ENCODE peak calls at places on chromosomes 7 and 10, in ten cellular contexts. C is H1, E is esophagus squamous epithelium, D is IMR-90, Q is heart left ventricle, G is Peyer's patch, R is HCT116, V is transverse colon, B is spleen, Z is tibial nerve. N is an unnamed sample. For H3K9me3, the result is how much of the 10 kb centered on the place peaks cover.

GRCh38 chr7:112781110-112781509 is 9.1 kb downstream of the TMEM168 start:
- DNase-seq in C (no peak), E (no peak), D (no peak), Q (no peak), G (no peak), R (no peak), V (no peak), B (no peak), Z (no peak), N (no peak)

GRCh38 chr7:84637568-84638338 is 443.2 kb upstream of the SEMA3A start:
- DNase-seq in C (no peak), E (no peak), D (peak), Q (no peak), G (no peak), R (no peak), V (no peak), B (peak), Z (no peak), N (no peak)

GRCh38 chr7:107109955-107110354 is 58.8 kb upstream of the HBP1 start:
- DNase-seq in C (no peak), E (no peak), D (no peak), Q (no peak), G (no peak), R (no peak), V (no peak), B (no peak), Z (no peak), N (no peak)

GRCh38 chr7:148567524-148567923 is 23.0 kb upstream of the C7orf33 start:
- DNase-seq in C (no peak), E (no peak), D (no peak), Q (no peak), G (no peak), R (no peak), V (no peak), B (no peak), Z (no peak), N (no peak)

GRCh38 chr10:128734161-128734560 is 607.9 kb upstream of the MKI67 start:
- DNase-seq in C (no peak), E (no peak), D (no peak), Q (no peak), G (no peak), R (no peak), V (no peak), B (no peak), Z (no peak), N (no peak)

GRCh38 chr7:55887786-55888185 is 530 bp downstream of the ZNF713 start:
- DNase-seq in C (no peak), E (no peak), D (no peak), Q (no peak), G (no peak), R (no peak), V (no peak), B (no peak), Z (no peak), N (no peak)

GRCh38 chr10:67612577-67613537 is 83.1 kb downstream of the CTNNA3 start:
- DNase-seq in C (no peak), E (no peak), D (peak), Q (no peak), G (no peak), R (no peak), V (no peak), B (no peak), Z (no peak), N (no peak)

GRCh38 chr7:51226042-51226755 is 90.4 kb downstream of the COBL start:
- DNase-seq in C (peak), E (no peak), D (no peak), Q (no peak), G (no peak), R (no peak), V (no peak), B (no peak), Z (no peak), N (no peak)

GRCh38 chr10:100972115-100972903 is 3.0 kb downstream of the SEMA4G start:
- DNase-seq in C (no peak), E (no peak), D (no peak), Q (no peak), G (peak), R (no peak), V (no peak), B (peak), Z (no peak), N (no peak)

GRCh38 chr7:100137851-100138760 is 10.6 kb upstream of the LAMTOR4 start:
- DNase-seq in C (no peak), E (no peak), D (no peak), Q (no peak), G (no peak), R (no peak), V (no peak), B (peak), Z (no peak), N (no peak)

GRCh38 chr10:1345368-1345767 is 289.2 kb downstream of the WDR37 start:
- DNase-seq in C (no peak), E (no peak), D (no peak), Q (no peak), G (no peak), R (no peak), V (no peak), B (no peak), Z (no peak), N (no peak)

GRCh38 chr7:144818516-144818915 is 17.3 kb downstream of the TPK1 start:
- DNase-seq in C (no peak), E (no peak), D (no peak), Q (no peak), G (peak), R (no peak), V (no peak), B (no peak), Z (no peak), N (no peak)

GRCh38 chr7:156059374-156059773 is 247.1 kb upstream of the SHH start:
- DNase-seq in C (no peak), E (no peak), D (no peak), Q (no peak), G (no peak), R (no peak), V (no peak), B (no peak), Z (no peak), N (no peak)

GRCh38 chr10:45371555-45371954 is 2.5 kb upstream of the ALOX5 start:
- DNase-seq in C (no peak), E (no peak), D (no peak), Q (no peak), G (no peak), R (no peak), V (no peak), B (no peak), Z (no peak), N (no peak)

GRCh38 chr7:129665013-129665401 is 53.5 kb downstream of the NRF1 start:
- DNase-seq in C (peak), E (no peak), D (peak), Q (no peak), G (no peak), R (peak), V (no peak), B (no peak), Z (no peak), N (no peak)

GRCh38 chr10:61701055-61701705 is 38.5 kb downstream of the CABCOCO1 start:
- DNase-seq in C (no peak), E (no peak), D (peak), Q (no peak), G (no peak), R (no peak), V (no peak), B (no peak), Z (no peak), N (no peak)

GRCh38 chr7:29858080-29858951 is 52.0 kb downstream of the WIPF3 start:
- DNase-seq in C (no peak), E (no peak), D (no peak), Q (no peak), G (no peak), R (no peak), V (no peak), B (no peak), Z (no peak), N (no peak)

GRCh38 chr10:4532467-4532866 is 293.5 kb upstream of the AKR1E2 start:
- DNase-seq in C (no peak), E (no peak), D (peak), Q (no peak), G (no peak), R (no peak), V (no peak), B (no peak), Z (no peak), N (no peak)

GRCh38 chr7:135930565-135931423 is 46.4 kb downstream of the MTPN start:
- DNase-seq in C (no peak), E (no peak), D (peak), Q (no peak), G (no peak), R (no peak), V (no peak), B (no peak), Z (no peak), N (no peak)

GRCh38 chr10:128895473-128895872 is 571.6 kb upstream of the MGMT start:
- DNase-seq in C (no peak), E (no peak), D (no peak), Q (no peak), G (no peak), R (no peak), V (no peak), B (no peak), Z (no peak), N (no peak)

GRCh38 chr7:155587486-155587885 is 41.1 kb upstream of the CNPY1 start:
- DNase-seq in C (no peak), E (no peak), D (no peak), Q (no peak), G (no peak), R (no peak), V (no peak), B (peak), Z (no peak), N (no peak)

GRCh38 chr7:140594131-140594691 is 46.4 kb downstream of the DENND2A start:
- DNase-seq in C (no peak), E (no peak), D (no peak), Q (peak), G (no peak), R (no peak), V (no peak), B (peak), Z (no peak), N (no peak)

GRCh38 chr7:149431486-149432120 is 29.3 kb downstream of the ZNF777 start:
- DNase-seq in C (no peak), E (no peak), D (no peak), Q (no peak), G (no peak), R (no peak), V (no peak), B (no peak), Z (no peak), N (no peak)

GRCh38 chr7:28409716-28410627 is 2.3 kb upstream of the CREB5 start:
- DNase-seq in C (peak), E (no peak), D (peak), Q (peak), G (no peak), R (no peak), V (peak), B (peak), Z (peak), N (no peak)

GRCh38 chr7:68421712-68422111 is 1176.6 kb upstream of the AUTS2 start:
- DNase-seq in C (no peak), E (no peak), D (no peak), Q (no peak), G (no peak), R (no peak), V (no peak), B (no peak), Z (no peak), N (no peak)

GRCh38 chr7:17599733-17600685 is 301.6 kb downstream of the AHR start:
- DNase-seq in C (no peak), E (no peak), D (peak), Q (no peak), G (no peak), R (no peak), V (no peak), B (no peak), Z (peak), N (no peak)

GRCh38 chr7:135342887-135343286 is 109.2 kb downstream of the STRA8 start:
- DNase-seq in C (no peak), E (no peak), D (peak), Q (peak), G (no peak), R (no peak), V (no peak), B (no peak), Z (no peak), N (no peak)

GRCh38 chr10:117005454-117006055 is 568 bp upstream of the SHTN1 start:
- DNase-seq in C (peak), E (no peak), D (no peak), Q (no peak), G (no peak), R (peak), V (peak), B (no peak), Z (no peak), N (no peak)

GRCh38 chr10:77290528-77291155 is 347.0 kb downstream of the KCNMA1 start:
- DNase-seq in C (no peak), E (no peak), D (peak), Q (no peak), G (no peak), R (no peak), V (no peak), B (no peak), Z (no peak), N (no peak)

GRCh38 chr10:4509405-4509804 is 316.6 kb upstream of the AKR1E2 start:
- DNase-seq in C (no peak), E (no peak), D (no peak), Q (no peak), G (no peak), R (no peak), V (no peak), B (no peak), Z (no peak), N (no peak)

GRCh38 chr10:79129361-79129997 is 60.7 kb downstream of the ZMIZ1 start:
- DNase-seq in C (peak), E (no peak), D (peak), Q (no peak), G (no peak), R (no peak), V (no peak), B (no peak), Z (no peak), N (no peak)

DNA sequence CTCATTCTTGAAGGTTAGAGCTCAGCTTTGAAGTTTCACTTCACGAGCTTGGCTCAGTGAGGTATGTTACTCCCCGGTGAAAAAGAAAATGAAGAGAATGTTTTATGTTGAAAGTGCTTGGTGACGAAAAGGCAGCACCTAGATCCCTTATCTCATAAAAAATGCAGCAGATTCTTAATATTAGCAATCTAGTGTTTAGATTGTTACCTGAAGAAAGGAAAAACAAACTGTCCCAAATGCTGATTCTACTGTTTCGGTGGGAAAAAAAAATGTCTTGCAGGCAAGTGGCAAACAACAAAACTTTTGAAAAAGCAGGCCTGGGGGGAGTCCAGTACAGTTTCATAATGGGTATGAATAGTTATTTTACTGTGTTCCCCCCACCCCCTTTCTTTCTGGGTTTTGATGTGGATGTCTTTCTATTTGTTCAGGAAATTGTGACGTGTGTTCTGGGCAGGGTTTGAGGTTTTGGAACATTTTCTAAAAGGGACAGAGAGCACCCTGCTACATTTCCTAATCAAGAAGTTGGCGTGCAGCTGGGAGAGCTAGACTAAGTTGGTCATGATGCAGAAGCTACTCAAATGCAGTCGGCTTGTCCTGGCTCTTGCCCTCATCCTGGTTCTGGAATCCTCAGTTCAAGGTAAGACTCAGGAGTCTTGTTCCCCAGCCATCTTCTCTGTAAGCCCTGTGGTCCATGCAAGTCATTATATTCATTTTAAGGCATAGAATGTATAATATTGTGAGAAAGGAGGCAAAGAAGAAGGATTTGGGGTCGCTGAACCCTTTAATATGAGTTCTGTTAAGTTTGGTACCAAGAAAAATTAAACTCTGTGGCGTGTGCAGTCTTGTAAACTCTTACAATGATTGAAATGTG is at the start of gene SRGN:
- DNase-seq in C (no peak), E (peak), D (peak), Q (peak), G (peak), R (no peak), V (peak), B (peak), Z (peak), N (no peak)
- H3K27ac ChIP-seq in C (no peak), E (peak), D (no peak), Q (peak), G (peak), R (no peak), V (peak), B (peak), Z (peak), N (peak)

GRCh38 chr7:2022737-2023250 is 210.0 kb downstream of the MAD1L1 start:
- DNase-seq in C (no peak), E (no peak), D (no peak), Q (no peak), G (no peak), R (no peak), V (no peak), B (no peak), Z (no peak), N (no peak)
- H3K9me3 ChIP-seq in C (under half), E (under half), D (under half), Q (under half), G (under half), R (under half), V (under half), B (under half), Z (under half), N (under half)

GRCh38 chr10:21534611-21535493 is 820 bp downstream of the MLLT10 start:
- DNase-seq in C (peak), E (no peak), D (peak), Q (peak), G (peak), R (no peak), V (peak), B (peak), Z (peak), N (no peak)
- TF ChIP-seq POLR2A in C (no peak), E (no peak), D (no peak), Q (no peak), G (no peak), R (peak), V (no peak), B (no peak), Z (no peak), N (no peak)

GRCh38 chr10:86922553-86922961 is 34.9 kb downstream of the MMRN2 start:
- DNase-seq in C (no peak), E (no peak), D (no peak), Q (no peak), G (no peak), R (no peak), V (peak), B (no peak), Z (no peak), N (no peak)

GRCh38 chr10:86914734-86915133 is 42.7 kb downstream of the MMRN2 start:
- DNase-seq in C (no peak), E (no peak), D (peak), Q (no peak), G (no peak), R (no peak), V (no peak), B (no peak), Z (no peak), N (no peak)

DNA sequence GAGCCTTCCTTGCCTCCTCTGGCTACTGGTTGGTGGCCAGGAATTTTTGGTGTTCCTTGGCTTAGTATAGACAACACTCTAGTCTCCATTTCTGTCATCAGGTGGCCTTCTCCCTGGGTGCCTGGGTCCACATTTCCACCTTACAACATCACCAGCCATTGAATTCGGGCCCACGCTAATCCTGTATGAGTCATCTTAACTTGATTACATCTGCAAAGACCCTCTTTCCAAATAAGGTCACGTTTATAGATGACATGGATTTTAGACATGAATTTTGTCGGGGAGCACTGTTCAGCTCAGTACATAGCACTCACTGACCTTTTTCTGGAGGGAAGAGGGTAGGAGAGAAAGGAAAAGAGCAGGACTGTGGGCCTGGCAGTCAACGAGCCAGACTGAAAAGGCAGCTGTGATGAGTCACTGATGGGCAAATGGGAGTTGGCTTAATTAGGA is 39.4 kb downstream of the MMRN2 start:
- DNase-seq in C (no peak), E (no peak), D (peak), Q (no peak), G (no peak), R (no peak), V (no peak), B (no peak), Z (no peak), N (no peak)
- H3K27ac ChIP-seq in C (no peak), E (peak), D (peak), Q (peak), G (no peak), R (no peak), V (peak), B (no peak), Z (no peak), N (no peak)

GRCh38 chr10:132994811-132995210 is 52.4 kb upstream of the CFAP46 start:
- DNase-seq in C (no peak), E (no peak), D (no peak), Q (no peak), G (no peak), R (no peak), V (no peak), B (no peak), Z (no peak), N (no peak)

GRCh38 chr10:132997517-132998265 is 55.3 kb upstream of the CFAP46 start:
- DNase-seq in C (no peak), E (no peak), D (no peak), Q (no peak), G (no peak), R (no peak), V (no peak), B (no peak), Z (no peak), N (no peak)

GRCh38 chr10:132994371-132994796 is 52.0 kb upstream of the CFAP46 start:
- DNase-seq in C (no peak), E (no peak), D (peak), Q (no peak), G (no peak), R (no peak), V (no peak), B (no peak), Z (no peak), N (no peak)

GRCh38 chr10:132996603-132997343 is 54.4 kb upstream of the CFAP46 start:
- DNase-seq in C (no peak), E (no peak), D (no peak), Q (no peak), G (no peak), R (no peak), V (no peak), B (no peak), Z (no peak), N (no peak)

DNA sequence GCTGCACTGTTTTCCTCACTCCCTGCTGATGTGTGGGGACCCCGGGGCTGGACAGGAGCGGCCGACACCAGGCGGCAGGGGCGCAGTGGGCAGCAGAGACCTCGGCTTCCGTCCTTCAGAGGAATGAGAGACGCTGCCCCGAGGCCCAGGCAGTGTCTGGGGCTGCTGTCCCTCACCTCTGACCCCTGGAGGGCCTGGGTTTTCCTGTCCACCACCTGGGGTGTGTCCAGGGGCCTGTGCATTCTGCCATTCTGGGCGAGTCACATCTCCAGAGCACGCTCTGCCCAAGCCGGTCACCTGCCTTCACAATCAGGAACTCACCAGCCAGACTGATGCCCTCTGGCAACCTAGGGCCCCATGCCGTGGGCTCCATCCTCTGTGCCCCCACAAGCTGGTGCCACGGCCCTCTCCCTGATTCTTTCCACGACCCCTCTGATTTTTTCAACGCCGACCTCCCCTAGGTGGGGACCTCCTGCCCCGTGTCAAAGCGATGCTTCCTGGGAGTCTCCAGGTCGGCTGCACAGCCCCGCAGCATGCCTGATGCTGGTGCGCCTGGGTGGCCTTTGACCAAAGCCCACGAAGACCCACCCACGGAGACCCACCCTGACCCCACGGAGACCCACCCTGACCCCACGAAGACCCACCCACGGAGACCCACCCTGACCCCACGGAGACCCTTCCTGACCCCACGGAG is 53.7 kb upstream of the CFAP46 start:
- DNase-seq in C (no peak), E (no peak), D (no peak), Q (no peak), G (no peak), R (no peak), V (no peak), B (no peak), Z (no peak), N (no peak)
- H3K9me3 ChIP-seq in C (under half), E (under half), D (under half), Q (under half), G (under half), R (under half), V (under half), B (under half), Z (under half), N (under half)